ENCODE peak calls at places on chromosomes 11 and 22, in six cellular contexts. I is cardiac muscle cell; H is colonic mucosa; R is left ventricle myocardium inferior; F is CD4-positive, alpha-beta memory T cell; Y is CD8-positive, alpha-beta T cell. S is an unnamed sample. For H3K27me3 and H3K9me3, the result is how much of the 10 kb centered on the place peaks cover.

GRCh38 chr22:26416670-26417270 is 12.3 kb upstream of the ASPHD2 start:
- DNase-seq in Y (no peak), R (no peak), F (no peak), H (no peak), I (peak), S (peak)

GRCh38 chr11:66848671-66849500 is 5.6 kb downstream of the RCE1 start:
- DNase-seq in Y (no peak), F (no peak), H (no peak), R (no peak), I (no peak), S (no peak)

GRCh38 chr11:3108183-3108721 is 51.0 kb upstream of the CARS1 start:
- DNase-seq in R (no peak), Y (no peak), H (no peak), I (no peak), F (no peak), S (no peak)

GRCh38 chr22:44638966-44639739 is 62.9 kb upstream of the PRR5 start:
- DNase-seq in Y (no peak), F (no peak), H (no peak), R (no peak), I (no peak), S (no peak)

GRCh38 chr11:69718147-69718546 is 14.3 kb upstream of the FGF19 start:
- DNase-seq in I (peak), F (no peak), Y (no peak), R (peak), H (no peak), S (peak)

GRCh38 chr11:83272627-83273026 is 13.5 kb downstream of the CCDC90B start:
- DNase-seq in F (no peak), I (no peak), R (no peak), Y (no peak), H (no peak), S (peak)

GRCh38 chr11:118524356-118524755 is 2.9 kb upstream of the TTC36 start:
- DNase-seq in R (no peak), F (no peak), Y (no peak), I (no peak), H (no peak), S (peak)

GRCh38 chr11:11211186-11211585 is 141.9 kb downstream of the CSNK2A3 start:
- DNase-seq in Y (no peak), H (no peak), R (no peak), I (no peak), F (no peak), S (no peak)

GRCh38 chr11:15852179-15852578 is 504.2 kb downstream of the SOX6 start:
- DNase-seq in F (no peak), H (no peak), R (no peak), I (no peak), Y (no peak), S (no peak)

GRCh38 chr11:1222491-1223345 is at the start of gene MUC5B:
- DNase-seq in F (no peak), R (no peak), I (no peak), H (peak), Y (no peak), S (no peak)

GRCh38 chr11:12084191-12084717 is 26.1 kb upstream of the MICAL2 start:
- DNase-seq in Y (no peak), R (no peak), H (no peak), I (no peak), F (no peak), S (no peak)

GRCh38 chr11:108128772-108129171 is 7.4 kb downstream of the ACAT1 start:
- DNase-seq in R (no peak), H (no peak), I (no peak), F (no peak), Y (no peak), S (no peak)

GRCh38 chr22:28986366-28986765 is 75.3 kb downstream of the C22orf31 start:
- DNase-seq in Y (no peak), R (no peak), F (no peak), H (no peak), I (no peak), S (no peak)

GRCh38 chr11:130006929-130007328 is 4.3 kb upstream of the PRDM10 start:
- DNase-seq in H (no peak), I (no peak), F (no peak), R (no peak), Y (no peak), S (no peak)

GRCh38 chr11:46336781-46337180 is 10.5 kb upstream of the DGKZ start:
- DNase-seq in F (no peak), I (no peak), R (no peak), Y (no peak), H (no peak), S (no peak)

GRCh38 chr22:26671317-26672059 is 14.1 kb downstream of the MIAT start:
- DNase-seq in F (peak), R (no peak), H (peak), Y (peak), I (no peak), S (peak)

GRCh38 chr22:50490531-50491308 is 4.1 kb downstream of the MIOX start:
- DNase-seq in Y (no peak), R (no peak), I (no peak), H (no peak), F (no peak), S (no peak)

GRCh38 chr11:60978546-60979380 is 7.3 kb downstream of the CD6 start:
- DNase-seq in Y (no peak), H (no peak), R (no peak), F (peak), I (no peak), S (peak)

GRCh38 chr11:123330071-123330470 is 100.0 kb upstream of the GRAMD1B start:
- DNase-seq in H (no peak), F (no peak), R (no peak), Y (no peak), I (no peak), S (no peak)

GRCh38 chr11:131278472-131278871 is 91.9 kb upstream of the NTM start:
- DNase-seq in Y (no peak), H (no peak), F (no peak), I (no peak), R (no peak), S (no peak)

GRCh38 chr11:132894598-132894997 is 637.7 kb downstream of the OPCML start:
- DNase-seq in F (no peak), H (no peak), R (no peak), I (no peak), Y (no peak), S (no peak)

GRCh38 chr11:78188809-78189724 is at the start of gene USP35:
- DNase-seq in I (no peak), H (no peak), R (no peak), F (peak), Y (no peak), S (no peak)

GRCh38 chr11:111598546-111598945 is 3.7 kb upstream of the SIK2 start:
- DNase-seq in H (no peak), Y (no peak), R (no peak), I (no peak), F (no peak), S (no peak)

GRCh38 chr22:23138584-23139469 is 3.0 kb downstream of the RSPH14 start:
- DNase-seq in F (no peak), I (no peak), H (no peak), Y (no peak), R (no peak), S (no peak)

GRCh38 chr22:50699001-50699753 is 26.6 kb downstream of the SHANK3 start:
- DNase-seq in H (no peak), Y (no peak), F (no peak), I (no peak), R (peak), S (no peak)

GRCh38 chr11:69411257-69411924 is 70.1 kb upstream of the LINC01488 start:
- DNase-seq in R (no peak), F (no peak), I (no peak), H (no peak), Y (no peak), S (no peak)

DNA sequence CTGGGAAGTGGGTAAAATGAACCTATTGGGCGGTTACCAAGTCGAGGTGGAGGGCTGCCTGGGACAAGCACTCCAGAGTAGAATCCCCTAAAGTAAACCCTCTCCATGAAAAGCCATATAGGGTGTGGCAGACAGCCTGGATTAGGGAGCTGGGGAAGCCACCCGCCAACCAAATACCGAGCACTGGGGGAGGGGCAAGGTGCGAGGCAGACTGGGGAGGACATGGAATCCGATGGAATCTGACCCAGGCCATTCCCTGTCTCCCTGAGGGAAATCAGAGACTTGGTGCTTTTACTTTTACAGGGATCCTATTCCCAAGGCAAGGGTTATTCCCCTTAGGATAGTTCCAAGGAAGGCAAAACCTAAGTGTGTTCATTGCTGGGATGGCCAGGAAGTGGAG is 130.9 kb upstream of the HSD17B12 start:
- DNase-seq in I (no peak), R (no peak), F (no peak), Y (no peak), H (no peak), S (no peak)
- H3K27me3 ChIP-seq in I (under half), R (half or more), F (under half), Y (under half), H (under half), S (under half)

GRCh38 chr22:30970356-30970746 is 1.3 kb downstream of the TUG1 start:
- DNase-seq in F (no peak), I (no peak), Y (no peak), R (no peak), H (no peak), S (no peak)

GRCh38 chr22:30964858-30965257 is 3.7 kb downstream of the MORC2 start:
- DNase-seq in F (no peak), I (no peak), H (no peak), R (no peak), Y (no peak), S (no peak)

GRCh38 chr22:30968015-30968923 is at the start of gene MORC2:
- DNase-seq in Y (no peak), I (no peak), F (no peak), H (peak), R (no peak), S (peak)

GRCh38 chr22:30969532-30970355 is 679 bp downstream of the TUG1 start:
- DNase-seq in R (peak), F (peak), Y (peak), I (no peak), H (peak), S (peak)

DNA sequence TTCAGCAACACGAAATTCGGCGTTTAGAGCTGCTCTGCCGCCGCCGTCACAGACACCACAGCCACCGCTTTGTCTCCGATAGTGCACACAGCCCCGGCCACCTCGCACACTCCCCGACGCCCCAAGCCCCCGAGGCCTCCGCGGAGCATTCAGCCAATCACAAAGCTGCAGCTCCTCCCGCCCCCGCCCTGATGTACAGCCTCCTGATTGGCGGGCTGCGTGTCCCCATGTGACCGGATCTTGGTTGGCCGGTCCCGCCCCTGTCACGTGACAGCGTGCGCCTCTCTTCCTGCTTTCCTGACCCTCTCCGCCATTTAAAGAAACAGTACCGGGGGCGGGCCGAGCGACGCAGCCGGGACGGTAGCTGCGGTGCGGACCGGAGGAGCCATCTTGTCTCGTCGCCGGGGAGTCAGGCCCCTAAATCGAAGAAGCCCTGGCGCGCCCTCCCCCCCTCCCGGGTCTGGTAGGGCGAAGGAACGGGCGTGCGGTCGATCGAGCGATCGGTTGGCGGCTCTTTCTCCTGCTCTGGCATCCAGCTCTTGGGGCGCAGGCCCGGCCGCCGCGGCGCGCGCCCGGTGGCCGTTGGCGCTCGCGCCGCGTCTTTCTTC is at the start of gene TUG1:
- DNase-seq in I (peak), Y (peak), F (peak), R (peak), H (peak), S (peak)
- H3K9me3 ChIP-seq in I (under half), Y (under half), F (under half), R (half or more), H (under half), S (under half)

DNA sequence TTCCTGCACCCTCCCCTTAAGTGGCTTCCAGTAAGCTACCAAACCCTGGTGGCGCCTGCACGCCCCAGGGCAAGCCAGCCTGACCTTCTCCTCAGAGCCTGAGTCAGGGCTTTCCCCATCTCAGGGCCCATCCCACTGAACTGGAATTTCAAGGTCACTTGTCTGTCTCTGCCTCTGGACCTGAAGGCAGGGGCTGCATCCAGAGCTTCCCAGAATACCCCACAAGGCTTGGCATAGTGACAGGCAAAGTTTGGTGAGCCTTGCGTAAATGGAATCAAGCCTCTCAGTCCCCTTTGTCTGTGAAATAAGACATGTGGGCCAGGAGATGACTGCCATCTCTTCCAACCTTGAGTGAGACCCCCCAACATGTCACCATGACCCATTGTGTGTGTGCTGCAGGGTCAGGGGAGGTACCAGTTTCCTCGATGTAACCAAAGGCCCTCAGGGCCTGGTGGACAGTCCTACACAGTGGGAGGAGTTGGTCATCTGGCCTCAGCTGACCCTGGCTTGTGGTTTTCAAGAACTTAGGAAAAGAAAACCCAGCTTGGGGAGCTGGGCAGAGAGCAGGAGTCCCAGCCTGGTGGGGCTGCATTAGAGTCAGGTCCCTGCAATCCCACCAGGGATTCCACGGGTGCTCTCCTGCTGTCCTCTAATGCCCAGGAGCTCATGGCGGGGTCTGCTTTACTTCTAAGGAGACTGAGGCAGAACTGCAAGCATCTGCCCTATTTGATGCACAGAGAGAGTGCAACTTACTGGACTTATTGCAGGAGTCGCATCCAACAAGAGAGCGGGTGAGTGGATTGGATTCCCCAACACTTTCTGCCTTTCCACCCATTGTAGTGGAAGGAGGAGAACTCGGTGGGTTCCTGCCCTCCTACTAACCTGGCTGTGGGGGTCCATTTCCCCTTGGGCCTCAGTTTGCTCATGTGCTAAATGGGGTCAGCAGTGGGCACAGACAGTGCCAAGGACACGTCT is 8.8 kb downstream of the ALX4 start:
- DNase-seq in F (no peak), R (no peak), H (no peak), Y (no peak), I (no peak), S (peak)
- H3K27ac ChIP-seq in F (no peak), R (no peak), H (no peak), Y (no peak), I (no peak), S (peak)

GRCh38 chr11:17649261-17649660 is 70.1 kb upstream of the MYOD1 start:
- DNase-seq in I (no peak), Y (no peak), R (no peak), H (no peak), F (no peak), S (peak)

GRCh38 chr11:17650601-17650911 is 68.8 kb upstream of the MYOD1 start:
- DNase-seq in I (no peak), Y (no peak), R (no peak), H (no peak), F (no peak), S (no peak)

GRCh38 chr11:17648528-17648927 is 70.8 kb upstream of the MYOD1 start:
- DNase-seq in I (no peak), F (no peak), H (no peak), R (no peak), Y (no peak), S (peak)

GRCh38 chr11:17651061-17651460 is 68.3 kb upstream of the MYOD1 start:
- DNase-seq in R (no peak), F (no peak), I (no peak), Y (no peak), H (no peak), S (peak)

DNA sequence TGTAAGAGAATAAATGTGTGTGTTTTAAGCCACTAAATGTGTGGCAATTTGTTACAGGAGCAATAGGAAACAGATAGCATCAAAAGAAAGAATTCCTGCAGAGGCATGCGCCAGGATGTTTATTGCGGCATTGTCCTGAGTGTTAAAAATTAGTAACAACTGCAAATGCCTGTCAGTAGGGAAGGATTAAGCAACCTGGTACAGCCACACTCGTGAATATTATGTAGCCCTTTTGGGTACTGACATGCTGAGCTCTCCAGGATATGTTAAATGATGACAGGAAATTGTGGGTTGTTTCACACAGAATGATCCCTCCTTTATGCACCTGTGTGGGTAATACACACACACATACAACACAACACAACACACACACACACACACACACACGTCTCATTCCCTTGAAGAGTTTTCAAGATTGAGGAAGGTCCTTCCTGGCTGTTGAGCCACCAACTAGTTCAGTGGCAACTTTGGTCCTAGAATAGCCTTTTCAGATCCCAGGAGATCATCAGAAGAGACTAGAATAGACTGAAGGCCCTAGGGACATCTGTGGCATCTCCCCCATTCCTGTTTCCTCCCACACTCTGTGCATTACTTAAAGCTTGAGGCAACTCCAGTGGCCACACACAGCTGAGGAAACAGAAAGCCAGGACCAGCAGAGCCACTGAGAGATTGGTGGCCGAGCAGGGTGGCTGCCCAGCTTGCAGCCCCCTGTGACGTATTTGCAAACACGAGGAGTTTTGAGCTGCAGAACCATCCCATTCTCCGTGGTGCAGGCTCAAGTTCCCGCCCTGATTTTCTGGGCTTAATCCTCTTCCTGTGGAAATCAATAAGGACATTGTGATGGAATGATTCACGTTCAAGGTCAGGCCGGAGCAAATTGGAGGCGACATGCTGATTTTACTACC is 69.4 kb upstream of the MYOD1 start:
- DNase-seq in F (no peak), R (no peak), I (no peak), Y (no peak), H (no peak), S (peak)
- H3K27me3 ChIP-seq in F (under half), R (half or more), I (under half), Y (under half), H (under half), S (under half)

GRCh38 chr22:40332319-40332781 is 13.9 kb upstream of the ADSL start:
- DNase-seq in H (no peak), F (peak), R (no peak), I (no peak), Y (no peak), S (no peak)

GRCh38 chr22:40334060-40334459 is 12.2 kb upstream of the ADSL start:
- DNase-seq in R (no peak), I (no peak), H (no peak), F (no peak), Y (no peak), S (no peak)

GRCh38 chr22:40334899-40335298 is 11.4 kb upstream of the ADSL start:
- DNase-seq in R (no peak), F (peak), H (no peak), I (no peak), Y (no peak), S (no peak)

GRCh38 chr22:40331706-40332105 is 14.6 kb upstream of the ADSL start:
- DNase-seq in I (no peak), Y (no peak), H (no peak), R (no peak), F (no peak), S (no peak)

DNA sequence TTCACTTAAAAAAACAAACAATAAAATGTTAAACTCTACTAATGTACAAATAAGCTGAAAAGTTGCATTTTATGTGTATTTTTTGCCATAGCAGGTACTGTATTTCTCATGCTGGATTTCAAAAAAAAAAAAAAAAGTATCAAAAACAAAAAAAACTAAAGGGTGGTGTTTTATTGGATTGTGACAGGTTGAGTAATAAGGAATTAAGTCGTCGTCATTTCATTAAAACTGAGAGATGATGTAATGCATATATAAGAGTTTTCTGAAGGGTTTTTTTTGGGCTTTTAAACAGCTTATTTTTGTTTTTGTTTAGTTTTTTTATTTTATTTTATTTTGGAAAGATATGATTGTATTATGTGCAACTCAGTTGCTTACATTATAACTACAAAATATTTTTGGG is 10.9 kb upstream of the ADSL start:
- DNase-seq in R (no peak), H (no peak), F (no peak), I (no peak), Y (no peak), S (no peak)
- H3K9me3 ChIP-seq in R (under half), H (under half), F (under half), I (under half), Y (under half), S (under half)

GRCh38 chr11:9615031-9615451 is 41.6 kb downstream of the WEE1 start:
- DNase-seq in F (no peak), Y (no peak), I (no peak), H (no peak), R (no peak), S (no peak)
- H3K27ac ChIP-seq in F (peak), Y (no peak), I (no peak), H (peak), R (peak), S (no peak)

S was measured in SJCRH30.